ENCODE peak calls at places on chromosome 15, in five cellular contexts. B is A549, W is K562, D is HepG2, R is GM12878. A is an unnamed sample.

GRCh38 chr15:94894056-94894455 is 662.7 kb downstream of the MCTP2 start:
- DNase-seq in B (no peak), D (no peak), W (no peak), R (no peak), A (no peak)

GRCh38 chr15:73872370-73872769 is 994 bp upstream of the TBC1D21 start:
- DNase-seq in D (no peak), W (no peak), R (no peak), B (no peak), A (no peak)

GRCh38 chr15:58369261-58369699 is 62.5 kb upstream of the LIPC start:
- DNase-seq in D (peak), B (no peak), W (no peak), R (no peak), A (no peak)

GRCh38 chr15:33722673-33723015 is 245.7 kb upstream of the CHRM5 start:
- DNase-seq in D (no peak), W (no peak), R (no peak), B (no peak), A (no peak)

GRCh38 chr15:23038741-23039150 is 623 bp downstream of the TUBGCP5 start:
- DNase-seq in D (peak), W (no peak), B (peak), R (no peak), A (no peak)

GRCh38 chr15:41079717-41080116 is 36.4 kb downstream of the INO80 start:
- DNase-seq in B (no peak), D (no peak), W (no peak), R (no peak), A (no peak)

GRCh38 chr15:100098705-100099104 is 243.1 kb downstream of the ADAMTS17 start:
- DNase-seq in D (no peak), W (no peak), B (no peak), R (no peak), A (no peak)

GRCh38 chr15:36472672-36473071 is 106.8 kb upstream of the CDIN1 start:
- DNase-seq in D (no peak), W (no peak), B (no peak), R (no peak), A (no peak)

GRCh38 chr15:40093224-40093842 is 15.3 kb downstream of the BMF start:
- DNase-seq in D (no peak), R (no peak), W (no peak), B (no peak), A (no peak)

GRCh38 chr15:39312984-39313383 is 267.9 kb upstream of the THBS1 start:
- DNase-seq in B (peak), W (no peak), D (peak), R (no peak), A (no peak)

GRCh38 chr15:100909582-100909981 is 9.6 kb upstream of the LRRK1 start:
- DNase-seq in W (no peak), R (no peak), B (no peak), D (no peak), A (no peak)

GRCh38 chr15:29571728-29572454 is 250.4 kb downstream of the TJP1 start:
- DNase-seq in D (no peak), W (no peak), B (peak), R (no peak), A (peak)

GRCh38 chr15:28995193-28995592 is 109.4 kb downstream of the APBA2 start:
- DNase-seq in D (no peak), W (no peak), B (no peak), R (no peak), A (no peak)

GRCh38 chr15:48644498-48644826 is 1.0 kb downstream of the FBN1 start:
- DNase-seq in B (no peak), R (no peak), W (no peak), D (no peak), A (no peak)

GRCh38 chr15:60941448-60941847 is 287.7 kb downstream of the RORA start:
- DNase-seq in W (no peak), R (no peak), B (no peak), D (no peak), A (no peak)

GRCh38 chr15:56824174-56824573 is 90.9 kb upstream of the ZNF280D start:
- DNase-seq in B (no peak), R (no peak), D (no peak), W (no peak), A (no peak)

GRCh38 chr15:55253580-55253979 is 36.0 kb downstream of the RAB27A start:
- DNase-seq in B (no peak), D (no peak), W (no peak), R (no peak), A (no peak)

GRCh38 chr15:95684693-95685115 is 645.8 kb upstream of the NR2F2 start:
- DNase-seq in D (no peak), B (peak), R (no peak), W (peak), A (no peak)

GRCh38 chr15:41994772-41995475 is 22.6 kb upstream of the EHD4 start:
- DNase-seq in R (no peak), B (no peak), W (no peak), D (no peak), A (no peak)

GRCh38 chr15:52117549-52117948 is 5.0 kb upstream of the BCL2L10 start:
- DNase-seq in W (no peak), D (no peak), R (no peak), B (no peak), A (no peak)

GRCh38 chr15:100052716-100053475 is 288.9 kb downstream of the ADAMTS17 start:
- DNase-seq in B (no peak), W (no peak), R (no peak), D (no peak), A (no peak)

GRCh38 chr15:94004697-94005096 is 226.7 kb upstream of the MCTP2 start:
- DNase-seq in B (no peak), R (no peak), W (no peak), D (no peak), A (no peak)

GRCh38 chr15:83503595-83504364 is 56.6 kb downstream of the SH3GL3 start:
- DNase-seq in R (no peak), B (no peak), D (no peak), W (peak), A (no peak)

GRCh38 chr15:69607101-69607500 is 154.5 kb downstream of the RPLP1 start:
- DNase-seq in W (no peak), B (no peak), R (no peak), D (no peak), A (no peak)

GRCh38 chr15:62107561-62108110 is 40.9 kb downstream of the C2CD4A start:
- DNase-seq in B (peak), D (no peak), W (no peak), R (no peak), A (no peak)

GRCh38 chr15:59115047-59115446 is 10.1 kb downstream of the CCNB2 start:
- DNase-seq in B (no peak), W (no peak), R (no peak), D (no peak), A (no peak)

GRCh38 chr15:88505721-88506120 is 38.2 kb downstream of the MRPS11 start:
- DNase-seq in D (no peak), W (no peak), R (no peak), B (no peak), A (no peak)

GRCh38 chr15:74820056-74820455 is 6.4 kb upstream of the CPLX3 start:
- DNase-seq in R (no peak), W (no peak), B (no peak), D (no peak), A (no peak)

GRCh38 chr15:66459818-66460615 is 37.5 kb downstream of the SNAPC5 start:
- DNase-seq in R (no peak), B (no peak), W (no peak), D (no peak), A (no peak)

GRCh38 chr15:47194718-47195117 is 522.6 kb upstream of the SEMA6D start:
- DNase-seq in W (no peak), D (peak), R (no peak), B (peak), A (peak)

GRCh38 chr15:40479024-40479423 is 8.2 kb downstream of the CHST14 start:
- DNase-seq in W (no peak), B (no peak), D (no peak), R (no peak), A (no peak)

GRCh38 chr15:40122239-40122638 is 13.6 kb upstream of the BMF start:
- DNase-seq in W (no peak), D (no peak), B (no peak), R (no peak), A (no peak)

GRCh38 chr15:85379403-85380131 is 836 bp upstream of the AKAP13 start:
- DNase-seq in R (no peak), D (no peak), W (no peak), B (peak), A (peak)

GRCh38 chr15:28977377-28978010 is 91.7 kb downstream of the APBA2 start:
- DNase-seq in B (peak), D (no peak), R (no peak), W (no peak), A (no peak)

GRCh38 chr15:43508421-43508820 is 9.0 kb upstream of the MAP1A start:
- DNase-seq in R (no peak), B (no peak), D (no peak), W (no peak), A (no peak)

GRCh38 chr15:85607842-85608241 is 186.9 kb downstream of the KLHL25 start:
- DNase-seq in D (no peak), B (peak), W (no peak), R (no peak), A (no peak)

GRCh38 chr15:78564743-78565096 is 600 bp upstream of the CHRNA5 start:
- DNase-seq in W (no peak), B (no peak), R (no peak), D (no peak), A (no peak)

GRCh38 chr15:57427367-57427821 is 51.1 kb downstream of the CGNL1 start:
- DNase-seq in W (no peak), R (no peak), D (peak), B (peak), A (no peak)

GRCh38 chr15:48935236-48935635 is 28.5 kb downstream of the SHC4 start:
- DNase-seq in D (no peak), R (no peak), B (no peak), W (no peak), A (no peak)

GRCh38 chr15:70851889-70852288 is 2.1 kb downstream of the LARP6 start:
- DNase-seq in D (no peak), W (no peak), R (no peak), B (no peak), A (no peak)
- TF ChIP-seq USF2 in D (no peak), W (no peak), R (no peak), B (no peak), A (no peak)

DNA sequence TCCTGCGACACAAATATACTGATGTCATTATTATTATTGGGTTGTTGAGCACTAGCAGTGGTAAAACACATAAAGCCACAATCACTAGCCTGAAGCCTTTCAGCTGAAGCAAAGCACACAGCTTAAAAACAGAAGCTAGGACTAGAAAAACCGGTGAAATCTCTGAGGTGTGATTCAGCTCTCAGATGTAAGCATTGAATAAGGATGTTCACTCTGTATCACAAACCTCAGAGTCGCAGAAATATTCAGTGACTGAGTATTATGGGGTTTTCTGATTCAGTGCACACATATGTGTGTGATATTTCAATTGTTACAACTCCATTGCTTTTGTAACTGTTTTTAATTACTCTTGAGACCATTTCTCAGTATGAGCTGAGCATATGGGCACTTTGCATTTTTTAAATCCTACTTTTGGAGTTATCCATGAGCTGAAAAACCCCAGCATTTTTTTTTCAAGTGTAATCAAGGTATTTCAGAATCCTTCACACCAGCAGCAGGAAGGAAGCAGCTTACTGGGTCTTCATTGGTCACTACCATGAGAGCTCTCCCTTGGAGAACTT is 868.8 kb downstream of the NTRK3 start:
- DNase-seq in R (no peak), W (no peak), B (no peak), D (no peak), A (no peak)
- TF ChIP-seq MAX in R (no peak), W (no peak), B (no peak), D (no peak), A (no peak)

GRCh38 chr15:45399381-45400212 is 21.3 kb upstream of the GATM start:
- DNase-seq in W (no peak), B (peak), R (no peak), D (peak), A (peak)
- TF ChIP-seq REST in W (no peak), B (no peak), R (no peak), D (no peak), A (no peak)

GRCh38 chr15:63363292-63363691 is 18.4 kb downstream of the CA12 start:
- DNase-seq in D (no peak), B (no peak), W (peak), R (no peak), A (no peak)

GRCh38 chr15:63362873-63363272 is 18.8 kb downstream of the CA12 start:
- DNase-seq in D (no peak), R (no peak), B (no peak), W (no peak), A (no peak)

GRCh38 chr15:63360170-63360569 is 21.5 kb downstream of the CA12 start:
- DNase-seq in W (no peak), B (no peak), D (no peak), R (no peak), A (no peak)

GRCh38 chr15:63364293-63365003 is 17.2 kb downstream of the CA12 start:
- DNase-seq in W (no peak), B (no peak), R (no peak), D (no peak), A (no peak)

DNA sequence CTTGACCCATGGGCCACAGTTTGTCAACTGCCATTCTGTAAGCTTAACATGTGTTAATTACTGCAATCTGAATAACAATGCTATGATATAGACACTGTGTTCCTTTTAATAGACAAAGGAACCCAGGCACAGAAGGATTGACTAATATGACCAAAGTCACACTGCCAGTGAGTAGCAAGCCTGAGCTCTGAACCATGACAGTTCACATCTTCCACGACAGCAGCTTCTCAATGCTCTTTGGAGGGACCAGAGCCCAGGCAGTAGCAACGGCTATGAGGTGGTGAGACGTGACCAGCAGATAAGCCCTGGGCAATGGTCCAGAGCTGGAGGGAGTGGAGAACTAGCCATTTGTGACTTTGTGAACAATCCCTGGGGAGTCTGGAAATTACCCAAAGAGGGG is 19.4 kb downstream of the CA12 start:
- DNase-seq in B (no peak), W (peak), R (no peak), D (no peak), A (peak)
- TF ChIP-seq USF2 in B (no peak), W (no peak), R (no peak), D (no peak), A (no peak)